ENCODE peak calls at places on chromosomes 12 and 14, in ten cellular contexts. T is tibial nerve, H is PC-3, Q is Karpas-422, K is tibial artery, Z is transverse colon, Y is HCT116, I is RWPE1, L is SJSA1, P is IMR-90. M is an unnamed sample.
A peak's percentile ranks its signal among the peaks of the same experiment; 100 is the strongest.

GRCh38 chr12:132638541-132639408 is 20.2 kb downstream of the P2RX2 start:
- DNase-seq in T (peak; percentile 33), H (peak; percentile 63), Q (no peak), K (peak; percentile 41), Z (no peak), Y (no peak), I (peak; percentile 49), L (no peak), P (peak; percentile 60), M (no peak)

GRCh38 chr12:32445356-32445755 is 46.0 kb downstream of the FGD4 start:
- DNase-seq in T (no peak), H (no peak), Q (no peak), K (no peak), Z (no peak), Y (no peak), I (no peak), L (no peak), P (no peak), M (no peak)

GRCh38 chr12:5428332-5429221 is 3.3 kb upstream of the NTF3 start:
- DNase-seq in T (no peak), H (peak; percentile 6), Q (peak; percentile 62), K (no peak), Z (no peak), Y (no peak), I (no peak), L (no peak), P (peak; percentile 75), M (no peak)

GRCh38 chr12:52037248-52037861 is 13.9 kb upstream of the NR4A1 start:
- DNase-seq in T (no peak), H (peak; percentile 36), Q (no peak), K (peak; percentile 79), Z (peak; percentile 61), Y (no peak), I (no peak), L (peak; percentile 69), P (peak; percentile 46), M (no peak)

GRCh38 chr14:105852378-105853088 is 326.1 kb downstream of the TMEM121 start:
- DNase-seq in T (no peak), H (no peak), Q (no peak), K (peak; percentile 8), Z (peak; percentile 5), Y (no peak), I (no peak), L (peak; percentile 36), P (no peak), M (no peak)

GRCh38 chr12:11823043-11823442 is 173.6 kb downstream of the ETV6 start:
- DNase-seq in T (no peak), H (no peak), Q (no peak), K (no peak), Z (no peak), Y (no peak), I (no peak), L (no peak), P (peak; percentile 84), M (no peak)

GRCh38 chr12:123389560-123390351 is 5.8 kb downstream of the KMT5A start:
- DNase-seq in T (no peak), H (peak; percentile 60), Q (peak; percentile 68), K (no peak), Z (peak; percentile 79), Y (no peak), I (peak; percentile 55), L (no peak), P (no peak), M (no peak)

GRCh38 chr12:8834230-8834629 is 11.8 kb downstream of the A2ML1 start:
- DNase-seq in T (no peak), H (no peak), Q (no peak), K (no peak), Z (no peak), Y (no peak), I (no peak), L (no peak), P (no peak), M (no peak)

DNA sequence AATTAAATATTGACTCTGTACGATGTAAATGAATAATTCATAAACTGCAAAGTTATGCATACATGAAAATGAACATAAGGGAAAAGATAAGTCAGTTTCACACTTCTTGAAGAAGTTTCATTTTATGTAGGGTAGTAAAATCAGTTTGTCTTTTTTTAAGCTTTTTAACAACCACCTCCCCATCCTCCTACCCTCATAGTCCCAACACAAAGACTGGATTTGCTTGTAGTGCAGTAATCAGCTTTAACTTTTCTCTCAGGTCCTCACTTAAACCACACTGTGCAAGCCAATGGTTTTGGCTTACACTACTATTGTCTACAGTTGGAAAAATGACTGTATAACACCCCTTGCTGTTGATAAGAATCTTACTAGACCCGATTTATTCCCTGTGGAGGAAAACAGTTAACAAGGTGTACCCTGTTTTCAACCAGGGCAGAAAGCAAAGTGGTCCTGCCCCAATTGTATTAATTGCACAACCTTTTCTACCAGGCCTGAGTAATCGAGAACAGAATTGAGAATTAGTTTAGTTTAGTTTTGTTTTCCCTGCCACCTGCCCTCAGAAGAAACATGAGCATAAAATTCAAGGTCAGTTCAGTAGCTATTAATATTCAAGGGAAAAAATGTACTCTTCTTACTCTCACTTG is 44.0 kb downstream of the NIN start:
- DNase-seq in T (no peak), H (no peak), Q (no peak), K (no peak), Z (no peak), Y (no peak), I (no peak), L (no peak), P (no peak), M (no peak)
- H3K27ac ChIP-seq in T (no peak overlapping the region), H (peak overlapping the region; percentile 18), Q (peak overlapping the region; percentile 31), K (no peak overlapping the region), Z (no peak overlapping the region), Y (no peak overlapping the region), I (no peak overlapping the region), L (no peak overlapping the region), P (no peak overlapping the region), M (no peak overlapping the region)

GRCh38 chr12:1204581-1205121 is 213.6 kb downstream of the ERC1 start:
- DNase-seq in T (no peak), H (no peak), Q (peak; percentile 83), K (no peak), Z (no peak), Y (no peak), I (no peak), L (no peak), P (no peak), M (no peak)

GRCh38 chr12:1203735-1204019 is 212.7 kb downstream of the ERC1 start:
- DNase-seq in T (no peak), H (no peak), Q (no peak), K (no peak), Z (no peak), Y (no peak), I (no peak), L (no peak), P (no peak), M (no peak)

GRCh38 chr12:1199700-1200099 is 208.7 kb downstream of the ERC1 start:
- DNase-seq in T (no peak), H (no peak), Q (no peak), K (no peak), Z (no peak), Y (no peak), I (no peak), L (no peak), P (no peak), M (no peak)

GRCh38 chr12:1201030-1201429 is 210.0 kb downstream of the ERC1 start:
- DNase-seq in T (no peak), H (no peak), Q (no peak), K (no peak), Z (no peak), Y (no peak), I (no peak), L (no peak), P (no peak), M (no peak)

GRCh38 chr12:1201886-1202285 is 210.9 kb downstream of the ERC1 start:
- DNase-seq in T (no peak), H (no peak), Q (no peak), K (no peak), Z (no peak), Y (no peak), I (no peak), L (no peak), P (no peak), M (no peak)
- H3K27ac ChIP-seq in T (no peak overlapping the region), H (no peak overlapping the region), Q (peak overlapping the region; percentile 12), K (no peak overlapping the region), Z (no peak overlapping the region), Y (no peak overlapping the region), I (no peak overlapping the region), L (no peak overlapping the region), P (no peak overlapping the region), M (no peak overlapping the region)

GRCh38 chr12:104466694-104467345 is 10.1 kb downstream of the CHST11 start:
- DNase-seq in T (no peak), H (peak; percentile 40), Q (no peak), K (no peak), Z (no peak), Y (no peak), I (no peak), L (no peak), P (no peak), M (no peak)

GRCh38 chr12:104465379-104465778 is 8.6 kb downstream of the CHST11 start:
- DNase-seq in T (no peak), H (no peak), Q (no peak), K (no peak), Z (no peak), Y (no peak), I (no peak), L (no peak), P (no peak), M (no peak)

GRCh38 chr12:104469523-104469922 is 12.8 kb downstream of the CHST11 start:
- DNase-seq in T (no peak), H (no peak), Q (no peak), K (no peak), Z (no peak), Y (no peak), I (no peak), L (no peak), P (no peak), M (no peak)

GRCh38 chr12:104469066-104469465 is 12.3 kb downstream of the CHST11 start:
- DNase-seq in T (no peak), H (no peak), Q (no peak), K (no peak), Z (no peak), Y (no peak), I (no peak), L (no peak), P (no peak), M (no peak)

DNA sequence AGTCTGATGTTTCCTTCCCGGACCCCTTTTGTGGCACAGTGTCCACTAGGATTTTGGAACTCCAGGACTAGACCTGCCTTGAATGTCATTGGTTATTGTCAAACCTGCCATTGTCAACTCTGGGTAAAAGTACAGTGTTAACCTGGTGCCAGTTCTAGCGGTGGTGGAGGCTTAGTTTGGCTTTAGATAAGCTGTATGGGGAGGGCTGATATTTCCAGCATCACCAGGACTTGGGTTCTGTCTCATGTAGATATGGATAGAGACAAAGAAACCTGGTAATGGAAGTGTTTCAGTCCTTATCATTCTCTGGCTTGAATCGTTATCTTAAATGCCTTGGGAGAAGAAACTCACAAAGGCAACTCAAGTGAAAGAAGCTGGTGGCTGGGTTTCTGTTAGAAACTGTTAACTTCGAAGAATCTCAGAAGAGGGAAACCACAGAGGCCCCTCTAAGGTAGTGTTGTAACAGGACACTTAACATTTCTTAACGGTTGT is 10.6 kb downstream of the CHST11 start:
- DNase-seq in T (no peak), H (no peak), Q (no peak), K (no peak), Z (no peak), Y (no peak), I (no peak), L (no peak), P (no peak), M (no peak)
- H3K27ac ChIP-seq in T (no peak overlapping the region), H (no peak overlapping the region), Q (no peak overlapping the region), K (no peak overlapping the region), Z (no peak overlapping the region), Y (no peak overlapping the region), I (no peak overlapping the region), L (no peak overlapping the region), P (no peak overlapping the region), M (no peak overlapping the region)

DNA sequence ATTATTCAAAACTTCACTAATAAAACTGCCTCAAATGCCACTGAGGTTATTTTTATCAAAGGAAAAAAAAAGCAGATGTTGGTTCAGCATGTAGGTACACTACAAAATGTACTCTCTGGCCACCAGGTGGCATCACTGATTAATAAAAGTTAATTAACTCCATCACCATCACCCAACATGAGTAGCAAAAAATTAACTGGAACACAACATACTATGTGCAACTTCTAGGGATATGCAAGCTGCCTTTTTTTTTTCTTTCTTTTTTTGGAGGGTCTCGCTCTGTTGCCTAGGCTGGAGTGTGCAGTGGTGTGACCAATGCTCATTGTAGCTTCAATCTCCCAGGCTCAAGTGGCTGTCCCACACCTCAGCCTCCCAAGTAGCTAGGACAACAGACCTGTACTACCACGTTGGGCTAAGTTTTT is 43.8 kb upstream of the NR2C1 start:
- DNase-seq in T (peak; percentile 51), H (peak; percentile 83), Q (peak; percentile 91), K (peak; percentile 67), Z (peak; percentile 66), Y (peak; percentile 64), I (no peak), L (peak; percentile 55), P (peak; percentile 75), M (no peak)
- H3K27ac ChIP-seq in T (no peak overlapping the region), H (peak overlapping the region; percentile 78), Q (peak overlapping the region; percentile 65), K (peak overlapping the region; percentile 57), Z (peak overlapping the region; percentile 46), Y (peak overlapping the region; percentile 5), I (peak overlapping the region; percentile 93), L (no peak overlapping the region), P (no peak overlapping the region), M (no peak overlapping the region)

M was measured in iPS DF 6.9.